ENCODE peak calls at places on chromosomes 11 and 22, in six cellular contexts. H is neuronal stem cell, I is mesenchymal stem cell, Y is H9, J is trophoblast cell, M is H1. F is an unnamed sample.

GRCh38 chr11:92453055-92453454 is 228.4 kb downstream of the FAT3 start:
- DNase-seq in H (no peak), I (peak), Y (no peak), M (no peak), J (peak), F (peak)

GRCh38 chr11:6259638-6260019 is at the start of gene CCKBR:
- DNase-seq in Y (peak), I (no peak), M (no peak), J (no peak), H (peak), F (no peak)

GRCh38 chr11:10030122-10030490 is 263.9 kb downstream of the SBF2 start:
- DNase-seq in J (peak), I (no peak), H (no peak), Y (no peak), M (no peak), F (no peak)

GRCh38 chr11:58926695-58927094 is 12.6 kb upstream of the GLYATL1 start:
- DNase-seq in I (peak), J (no peak), M (no peak), H (no peak), Y (no peak), F (peak)

GRCh38 chr11:123407124-123407995 is 22.7 kb upstream of the GRAMD1B start:
- DNase-seq in M (peak), I (peak), J (peak), Y (peak), H (peak), F (peak)

GRCh38 chr11:1573847-1574255 is 1.8 kb upstream of the DUSP8 start:
- DNase-seq in I (no peak), H (no peak), Y (peak), J (no peak), M (no peak), F (no peak)

GRCh38 chr11:17371614-17372013 is 16.8 kb downstream of the KCNJ11 start:
- DNase-seq in M (no peak), I (peak), J (no peak), H (no peak), Y (no peak), F (peak)

GRCh38 chr11:19352072-19352735 is 111.5 kb upstream of the E2F8 start:
- DNase-seq in I (no peak), J (no peak), Y (no peak), H (no peak), M (no peak), F (no peak)

GRCh38 chr22:26570864-26571525 is 18.9 kb downstream of the TPST2 start:
- DNase-seq in Y (no peak), M (no peak), H (no peak), J (no peak), I (no peak), F (no peak)

GRCh38 chr11:133930767-133931448 is 25.9 kb downstream of the IGSF9B start:
- DNase-seq in I (no peak), Y (peak), J (peak), M (no peak), H (no peak), F (no peak)

GRCh38 chr11:22703040-22703439 is 36.6 kb downstream of the GAS2 start:
- DNase-seq in H (no peak), M (no peak), Y (no peak), I (peak), J (peak), F (peak)

GRCh38 chr22:48947636-48948035 is 880.0 kb downstream of the BRD1 start:
- DNase-seq in J (no peak), Y (no peak), I (no peak), M (no peak), H (no peak), F (no peak)

GRCh38 chr22:37148031-37148651 is 1.6 kb downstream of the IL2RB start:
- DNase-seq in Y (no peak), M (no peak), J (no peak), H (no peak), I (no peak), F (no peak)

GRCh38 chr11:46541593-46542371 is 52.0 kb downstream of the AMBRA1 start:
- DNase-seq in I (no peak), H (no peak), J (no peak), M (no peak), Y (no peak), F (no peak)

GRCh38 chr22:47872761-47873535 is 1110.5 kb downstream of the TBC1D22A start:
- DNase-seq in I (no peak), Y (no peak), J (no peak), M (no peak), H (no peak), F (no peak)

GRCh38 chr11:72738199-72739141 is 13.7 kb downstream of the ARAP1 start:
- DNase-seq in M (no peak), I (peak), J (peak), Y (no peak), H (no peak), F (peak)

GRCh38 chr22:30277547-30278344 is 11.1 kb upstream of the OSM start:
- DNase-seq in I (peak), M (no peak), H (no peak), J (no peak), Y (no peak), F (peak)

GRCh38 chr11:95341246-95341645 is 110.2 kb upstream of the SESN3 start:
- DNase-seq in M (no peak), Y (no peak), I (no peak), J (no peak), H (no peak), F (no peak)

GRCh38 chr11:774873-775592 is 2.3 kb downstream of the GATD1 start:
- DNase-seq in M (no peak), I (peak), H (no peak), J (no peak), Y (peak), F (peak)

GRCh38 chr11:11579012-11579755 is 42.6 kb downstream of the GALNT18 start:
- DNase-seq in I (no peak), J (no peak), M (no peak), Y (peak), H (no peak), F (no peak)

GRCh38 chr11:118791961-118792578 is 1.1 kb upstream of the DDX6 start:
- DNase-seq in M (no peak), I (no peak), H (peak), Y (peak), J (no peak), F (no peak)

GRCh38 chr11:96091476-96091875 is 167.6 kb upstream of the MTMR2 start:
- DNase-seq in Y (no peak), M (no peak), J (no peak), H (no peak), I (no peak), F (peak)

GRCh38 chr11:72735495-72736027 is 16.6 kb downstream of the ARAP1 start:
- DNase-seq in Y (peak), J (peak), M (no peak), H (no peak), I (peak), F (peak)

GRCh38 chr11:71406681-71407080 is 41.5 kb downstream of the DHCR7 start:
- DNase-seq in M (no peak), Y (no peak), J (no peak), I (no peak), H (no peak), F (no peak)

GRCh38 chr22:29245626-29246385 is 22.0 kb downstream of the RHBDD3 start:
- DNase-seq in J (peak), Y (peak), M (no peak), I (peak), H (peak), F (peak)

GRCh38 chr22:44711236-44711560 is 9.2 kb downstream of the PRR5 start:
- DNase-seq in H (no peak), J (no peak), M (no peak), Y (no peak), I (no peak), F (no peak)

GRCh38 chr22:44424867-44425351 is 73.1 kb downstream of the RTL6 start:
- DNase-seq in M (no peak), I (no peak), H (no peak), Y (no peak), J (peak), F (no peak)

GRCh38 chr22:20904008-20904979 is 12.9 kb upstream of the CRKL start:
- DNase-seq in Y (no peak), J (peak), H (no peak), I (peak), M (no peak), F (peak)

GRCh38 chr11:76307416-76307815 is 73.5 kb downstream of the THAP12 start:
- DNase-seq in Y (no peak), H (no peak), M (no peak), I (no peak), J (no peak), F (no peak)

GRCh38 chr11:76307978-76308747 is 72.8 kb downstream of the THAP12 start:
- DNase-seq in I (no peak), Y (no peak), M (no peak), H (no peak), J (no peak), F (no peak)

GRCh38 chr11:76303399-76303798 is 77.5 kb downstream of the THAP12 start:
- DNase-seq in J (no peak), H (no peak), M (no peak), Y (no peak), I (no peak), F (no peak)

GRCh38 chr11:76298255-76298654 is 82.7 kb downstream of the THAP12 start:
- DNase-seq in M (no peak), I (no peak), Y (no peak), J (no peak), H (no peak), F (no peak)

GRCh38 chr11:76302707-76303395 is 78.1 kb downstream of the THAP12 start:
- DNase-seq in Y (no peak), H (no peak), M (no peak), J (no peak), I (no peak), F (no peak)
- H3K14ac ChIP-seq in Y (no peak), H (no peak), M (no peak), J (no peak), I (no peak), F (no peak)

GRCh38 chr11:69127091-69127850 is 28.5 kb upstream of the SMIM38 start:
- DNase-seq in I (no peak), J (no peak), Y (peak), H (no peak), M (no peak), F (no peak)
- H3K14ac ChIP-seq in I (no peak), J (no peak), Y (no peak), H (peak), M (no peak), F (no peak)

DNA sequence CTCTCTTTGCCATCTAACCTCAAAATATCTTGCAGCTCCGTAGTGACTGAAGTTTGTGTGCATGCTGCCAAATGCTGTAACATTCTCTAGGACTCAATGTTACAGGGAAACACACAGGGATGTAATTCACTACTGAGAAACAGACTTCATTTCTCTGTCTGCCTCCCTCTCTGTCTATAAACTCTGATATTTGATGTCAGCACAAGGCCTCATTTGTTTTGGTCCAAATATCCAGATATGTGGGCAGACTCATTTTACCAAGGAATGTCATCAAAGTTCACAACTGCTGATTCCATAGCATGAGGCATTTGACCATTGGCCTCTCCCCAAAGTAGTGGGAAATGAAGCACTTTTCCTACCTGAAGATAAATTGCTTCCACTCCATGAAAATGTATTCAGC is 2.5 kb upstream of the PRRG4 start:
- DNase-seq in J (no peak), H (no peak), I (no peak), M (no peak), Y (no peak), F (no peak)
- H3K14ac ChIP-seq in J (no peak), H (no peak), I (no peak), M (no peak), Y (no peak), F (no peak)

GRCh38 chr11:93686226-93686625 is 24.7 kb downstream of the CEP295 start:
- DNase-seq in M (no peak), Y (no peak), H (no peak), I (no peak), J (no peak), F (no peak)
- H3K14ac ChIP-seq in M (no peak), Y (no peak), H (no peak), I (no peak), J (no peak), F (no peak)

DNA sequence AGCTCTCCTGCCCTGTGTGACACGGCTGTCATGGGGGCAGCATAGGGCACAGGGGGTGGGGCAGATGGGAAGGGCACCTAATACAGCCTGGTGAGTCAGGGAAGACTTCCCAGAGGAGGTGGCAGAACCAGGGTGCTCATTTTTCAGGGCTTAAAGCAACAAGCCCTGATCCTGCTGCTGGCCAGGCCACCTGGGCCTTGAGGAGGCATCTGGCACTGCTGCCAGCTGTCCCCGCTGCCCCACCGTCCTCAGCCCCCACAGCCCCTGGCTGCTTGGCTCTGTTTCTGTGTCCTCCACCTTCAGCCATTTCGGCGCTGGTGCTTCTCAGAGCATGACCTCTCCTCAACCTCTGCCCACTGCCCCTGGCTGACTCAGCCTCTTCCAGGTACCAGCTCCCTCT is 4.3 kb downstream of the MAP3K11 start:
- DNase-seq in H (no peak), J (no peak), I (no peak), M (no peak), Y (no peak), F (no peak)
- H3K14ac ChIP-seq in H (no peak), J (no peak), I (no peak), M (no peak), Y (no peak), F (no peak)

GRCh38 chr11:132088551-132088950 is 718.1 kb downstream of the NTM start:
- DNase-seq in Y (no peak), I (no peak), H (no peak), M (no peak), J (no peak), F (no peak)
- H3K14ac ChIP-seq in Y (no peak), I (no peak), H (no peak), M (no peak), J (no peak), F (peak)

DNA sequence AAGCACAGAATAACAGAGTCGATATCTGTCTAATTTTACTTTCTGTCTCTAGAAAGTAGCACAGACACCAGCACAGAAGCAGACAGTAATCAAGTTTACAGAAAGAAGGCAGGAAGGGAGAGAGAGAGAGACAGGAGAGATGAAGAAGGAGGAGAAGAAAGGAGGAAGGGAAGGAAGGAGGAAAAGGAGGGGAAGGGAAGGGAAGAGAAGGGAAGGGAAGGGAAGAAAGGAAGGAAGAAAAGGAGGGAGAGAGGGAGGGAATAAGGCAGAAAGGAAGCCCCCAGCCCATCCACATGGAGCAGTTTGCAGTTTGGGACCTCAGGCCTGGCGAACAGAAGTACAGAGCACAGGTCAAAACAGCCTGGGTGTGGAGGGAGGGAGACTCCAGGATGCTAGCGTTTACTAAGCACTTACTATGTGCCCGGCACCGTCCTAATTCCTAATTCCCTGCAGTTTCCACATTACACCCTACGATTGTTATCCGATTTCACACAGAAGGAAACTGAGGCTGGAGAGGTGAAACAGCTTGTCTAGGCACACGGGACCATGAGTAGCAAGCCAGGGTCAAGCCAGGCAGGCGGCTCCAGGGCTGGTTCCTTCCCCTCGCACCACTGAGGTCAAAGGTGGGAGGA is 46.0 kb upstream of the WNT7B start:
- DNase-seq in Y (no peak), H (no peak), J (no peak), I (no peak), M (no peak), F (no peak)
- H3K14ac ChIP-seq in Y (no peak), H (no peak), J (no peak), I (no peak), M (no peak), F (no peak)